ENCODE peak calls at places on chromosomes 16 and 17, in seven cellular contexts. D, Q, S, U, H, Z and K are unnamed samples.
A peak's percentile ranks its signal among the peaks of the same experiment; 100 is the strongest.

GRCh38 chr16:2942045-2942444 is 22.0 kb upstream of the KREMEN2 start:
- DNase-seq in D (no peak), S (no peak), Q (no peak), H (no peak), U (no peak), Z (no peak), K (no peak)

GRCh38 chr16:57130950-57131321 is 38.6 kb downstream of the CPNE2 start:
- DNase-seq in U (no peak), S (no peak), Z (no peak), D (no peak), H (no peak), Q (no peak), K (no peak)

GRCh38 chr17:32813021-32813420 is 63.9 kb downstream of the MYO1D start:
- DNase-seq in D (no peak), Q (no peak), U (no peak), Z (no peak), H (no peak), S (no peak), K (no peak)

GRCh38 chr16:85384831-85385462 is 228.2 kb upstream of the GSE1 start:
- DNase-seq in Q (peak; percentile 55), S (peak; percentile 93), Z (no peak), U (no peak), H (peak; percentile 43), D (no peak), K (no peak)

GRCh38 chr16:76668207-76668725 is 391.1 kb downstream of the CNTNAP4 start:
- DNase-seq in S (no peak), D (no peak), Z (peak; percentile 8), U (peak; percentile 79), H (no peak), Q (no peak), K (no peak)

GRCh38 chr17:73820686-73821448 is 176.6 kb upstream of the SDK2 start:
- DNase-seq in S (no peak), H (no peak), Z (peak; percentile 27), U (peak; percentile 89), D (no peak), Q (peak; percentile 33), K (no peak)

GRCh38 chr17:47649972-47650524 is 329 bp downstream of the KPNB1 start:
- DNase-seq in U (peak; percentile 77), S (no peak), Q (peak; percentile 54), Z (no peak), D (peak; percentile 21), H (no peak), K (peak; percentile 22)

GRCh38 chr16:57313509-57313908 is 29.0 kb upstream of the PLLP start:
- DNase-seq in U (no peak), Q (no peak), D (no peak), S (no peak), H (no peak), Z (no peak), K (no peak)